ENCODE peak calls at places on chromosomes 6 and 20, in four cellular contexts. Y, Q, S and Z are unnamed samples.

GRCh38 chr6:169858293-169858934 is 107.0 kb downstream of the ERMARD start:
- DNase-seq in Q (no peak), Y (no peak), S (no peak), Z (no peak)

GRCh38 chr6:24396764-24397163 is 6.0 kb upstream of the MRS2 start:
- DNase-seq in S (no peak), Q (no peak), Y (no peak), Z (no peak)

GRCh38 chr6:158068893-158069799 is 87.5 kb downstream of the SYNJ2 start:
- DNase-seq in S (no peak), Y (peak), Q (no peak), Z (peak)

GRCh38 chr6:31717499-31718222 is 2.5 kb downstream of the LY6G6D start:
- DNase-seq in Q (no peak), S (peak), Y (no peak), Z (peak)

GRCh38 chr20:5845686-5846651 is 95.8 kb downstream of the SHLD1 start:
- DNase-seq in Q (no peak), Y (peak), S (peak), Z (no peak)

GRCh38 chr6:17485946-17486345 is 92.6 kb downstream of the CAP2 start:
- DNase-seq in S (no peak), Q (no peak), Y (no peak), Z (no peak)

GRCh38 chr6:157150076-157150475 is 173.2 kb downstream of the TMEM242 start:
- DNase-seq in S (no peak), Y (no peak), Q (no peak), Z (peak)

GRCh38 chr6:35034411-35035171 is 106.5 kb downstream of the TCP11 start:
- DNase-seq in Y (no peak), Q (peak), S (no peak), Z (peak)

GRCh38 chr6:112806163-112806900 is 459.2 kb downstream of the RFPL4B start:
- DNase-seq in Q (no peak), Y (peak), S (no peak), Z (no peak)

GRCh38 chr20:12237772-12238171 is 320.1 kb downstream of the BTBD3 start:
- DNase-seq in Y (peak), S (no peak), Q (peak), Z (no peak)

GRCh38 chr6:116217069-116217468 is 36.8 kb downstream of the TSPYL4 start:
- DNase-seq in Y (peak), S (peak), Q (no peak), Z (peak)

GRCh38 chr6:107819217-107819616 is 4.9 kb downstream of the SCML4 start:
- DNase-seq in S (no peak), Y (peak), Q (no peak), Z (peak)

GRCh38 chr6:123803862-123804681 is at the start of gene NKAIN2:
- DNase-seq in Q (peak), Y (peak), S (peak), Z (peak)

GRCh38 chr20:62685781-62686555 is 22.7 kb upstream of the NTSR1 start:
- DNase-seq in Y (no peak), S (peak), Q (peak), Z (no peak)

GRCh38 chr6:16762547-16763477 is 1.6 kb upstream of the ATXN1 start:
- DNase-seq in S (peak), Q (no peak), Y (peak), Z (peak)

GRCh38 chr20:50335105-50335504 is 144.5 kb downstream of the CEBPB start:
- DNase-seq in Y (no peak), Q (no peak), S (peak), Z (peak)

GRCh38 chr6:46281110-46281509 is 110.3 kb upstream of the ENPP5 start:
- DNase-seq in S (no peak), Q (no peak), Y (no peak), Z (no peak)

GRCh38 chr6:34189806-34190503 is 44.1 kb upstream of the GRM4 start:
- DNase-seq in Q (peak), Y (no peak), S (no peak), Z (no peak)

GRCh38 chr6:24385536-24386269 is 17.0 kb upstream of the MRS2 start:
- DNase-seq in Y (no peak), Q (no peak), S (no peak), Z (no peak)

GRCh38 chr20:8244637-8245036 is 112.6 kb downstream of the PLCB1 start:
- DNase-seq in Q (no peak), S (no peak), Y (peak), Z (peak)

GRCh38 chr6:12395898-12396297 is 105.7 kb downstream of the EDN1 start:
- DNase-seq in Q (no peak), S (no peak), Y (peak), Z (peak)

GRCh38 chr6:47484616-47485015 is 7.0 kb downstream of the CD2AP start:
- DNase-seq in Q (no peak), S (no peak), Y (peak), Z (peak)

GRCh38 chr6:16712250-16712930 is 48.9 kb downstream of the ATXN1 start:
- DNase-seq in Q (no peak), S (no peak), Y (no peak), Z (no peak)

GRCh38 chr20:32474967-32475819 is 109.9 kb downstream of the NOL4L start:
- DNase-seq in S (peak), Y (peak), Q (peak), Z (peak)

GRCh38 chr20:44075191-44075949 is 111.6 kb downstream of the JPH2 start:
- DNase-seq in Q (no peak), S (no peak), Y (no peak), Z (no peak)

GRCh38 chr6:137056121-137056880 is 11.5 kb upstream of the IL20RA start:
- DNase-seq in S (no peak), Y (no peak), Q (no peak), Z (peak)

GRCh38 chr6:166950443-166950821 is 5.9 kb downstream of the RNASET2 start:
- DNase-seq in Y (no peak), S (no peak), Q (no peak), Z (no peak)

GRCh38 chr6:4740032-4740431 is 36.2 kb upstream of the CDYL start:
- DNase-seq in Y (no peak), S (no peak), Q (no peak), Z (no peak)

GRCh38 chr6:96909826-96910225 is 12.1 kb upstream of the NDUFAF4 start:
- DNase-seq in Q (no peak), S (no peak), Y (no peak), Z (no peak)

GRCh38 chr6:49550413-49551125 is at the start of gene C6orf141:
- DNase-seq in Q (no peak), S (peak), Y (peak), Z (peak)

GRCh38 chr6:108497883-108498282 is 62.8 kb upstream of the FOXO3 start:
- DNase-seq in Y (peak), Q (no peak), S (peak), Z (peak)

DNA sequence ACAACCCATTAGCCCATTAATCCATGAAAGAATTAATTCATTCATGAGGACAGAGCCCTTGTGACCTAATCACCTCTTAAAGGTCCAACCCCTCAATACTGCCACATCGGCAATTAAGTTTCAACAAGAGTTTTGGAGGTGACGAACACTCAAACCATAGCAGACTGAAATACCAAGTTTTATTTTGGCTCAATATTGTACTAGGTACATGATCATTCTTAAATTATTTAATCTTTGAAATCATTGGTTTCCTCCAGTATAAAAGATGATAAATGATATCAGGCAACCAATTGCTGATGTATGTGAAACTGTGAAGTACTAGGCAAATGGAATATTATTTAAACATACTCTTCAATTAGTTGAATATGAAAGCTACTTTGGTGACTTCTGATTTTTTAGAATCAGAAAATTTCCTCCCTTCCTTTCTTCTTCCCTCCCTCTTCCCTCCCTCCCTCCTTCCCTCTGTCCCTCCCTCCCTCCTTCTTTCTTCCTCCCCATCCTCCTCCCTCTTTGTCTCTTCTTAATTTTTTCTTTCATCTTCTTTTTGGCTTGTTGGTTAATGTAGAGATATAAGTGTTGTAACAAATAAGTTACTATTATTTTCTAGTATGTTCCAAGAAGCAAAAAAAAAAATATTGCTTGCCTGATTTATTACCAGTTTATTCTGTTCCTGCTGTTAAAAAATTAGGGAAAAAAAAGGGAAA is 233.8 kb upstream of the ZNF217 start:
- DNase-seq in S (no peak), Y (no peak), Q (no peak), Z (no peak)
- H3K4me3 ChIP-seq in S (no peak), Y (peak), Q (peak), Z (no peak)

GRCh38 chr6:22147983-22148797 is 148.6 kb downstream of the PRL start:
- DNase-seq in S (peak), Q (no peak), Y (peak), Z (peak)
- H3K4me3 ChIP-seq in S (no peak), Q (peak), Y (peak), Z (no peak)

DNA sequence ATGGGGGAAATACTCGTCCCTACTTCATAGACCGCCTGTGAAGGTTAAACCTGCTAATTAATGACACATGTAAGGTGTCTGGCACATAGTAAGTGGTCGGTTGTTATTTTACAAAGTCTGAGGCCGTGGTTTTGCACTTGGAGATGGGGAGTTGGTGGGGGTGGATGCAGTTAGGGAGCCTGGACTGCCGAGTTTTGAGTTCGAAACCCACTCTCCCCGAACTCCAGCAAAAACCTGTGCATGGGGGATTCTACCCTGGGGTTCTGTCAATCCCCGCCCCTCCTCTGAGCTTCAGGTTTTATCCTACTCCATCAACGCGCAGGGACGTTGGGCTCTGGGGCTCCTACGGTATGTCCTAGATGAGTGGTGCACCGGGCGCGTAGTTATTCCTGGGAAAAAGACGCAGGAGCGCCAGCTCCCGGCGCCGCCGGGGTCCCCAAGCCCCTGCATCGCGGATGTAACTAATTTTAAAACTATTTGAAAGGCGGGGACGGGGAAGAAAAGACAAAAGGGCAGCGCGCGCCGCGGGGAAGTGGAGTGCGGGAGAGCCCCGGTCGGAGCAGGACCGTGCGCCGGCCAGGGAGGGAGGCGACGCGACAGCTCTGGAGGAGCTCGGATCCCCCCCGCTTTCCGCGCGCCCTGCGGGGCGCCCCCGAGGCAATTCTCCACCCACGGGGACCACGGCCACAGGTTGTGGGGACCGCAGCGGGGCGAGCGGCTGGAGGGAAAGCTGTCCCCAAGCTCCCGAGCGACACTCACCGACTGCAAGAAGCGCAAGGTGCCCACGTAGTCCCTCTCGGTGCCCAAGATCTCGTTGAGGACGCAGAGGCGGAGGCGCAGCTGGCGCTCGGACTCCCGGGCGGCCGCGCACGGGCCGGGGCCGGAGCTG is 672 bp downstream of the PREX1 start:
- DNase-seq in Q (no peak), S (peak), Y (peak), Z (peak)
- H3K4me3 ChIP-seq in Q (peak), S (peak), Y (peak), Z (peak)

GRCh38 chr20:18414140-18414539 is 52.7 kb downstream of the DZANK1 start:
- DNase-seq in Y (no peak), S (no peak), Q (no peak), Z (no peak)

GRCh38 chr20:18416478-18416877 is 50.4 kb downstream of the DZANK1 start:
- DNase-seq in Q (no peak), S (no peak), Y (no peak), Z (no peak)

GRCh38 chr20:18412202-18412901 is 54.5 kb downstream of the DZANK1 start:
- DNase-seq in Y (no peak), S (no peak), Q (no peak), Z (no peak)
- H3K4me3 ChIP-seq in Y (no peak), S (no peak), Q (no peak), Z (no peak)

GRCh38 chr6:7391244-7391643 is 1.6 kb downstream of the RIOK1 start:
- DNase-seq in Y (peak), Q (no peak), S (no peak), Z (no peak)
- H3K4me3 ChIP-seq in Y (peak), Q (peak), S (peak), Z (peak)